ENCODE peak calls at places on chromosomes 6 and 20, in six cellular contexts. H, S, T, O, K and R are unnamed samples. For H3K4me1, the result is how much of the 10 kb centered on the place peaks cover.

GRCh38 chr6:43828711-43829110 is 58.7 kb downstream of the VEGFA start:
- DNase-seq in H (no peak), S (peak), O (no peak), T (no peak), K (peak), R (no peak)

GRCh38 chr6:41200901-41201783 is at the start of gene TREML2:
- DNase-seq in T (no peak), S (no peak), K (peak), O (no peak), H (no peak), R (no peak)

GRCh38 chr20:15942130-15942529 is 631.1 kb downstream of the KIF16B start:
- DNase-seq in H (no peak), S (no peak), T (no peak), K (no peak), O (no peak), R (no peak)

GRCh38 chr6:32627831-32628230 is 9.4 kb upstream of the HLA-DQA1 start:
- DNase-seq in O (peak), H (no peak), T (no peak), S (no peak), K (no peak), R (no peak)

GRCh38 chr20:25738198-25738597 is 41.5 kb upstream of the ZNF337 start:
- DNase-seq in S (no peak), O (no peak), T (no peak), K (no peak), H (no peak), R (no peak)

GRCh38 chr20:62131560-62132320 is 9.5 kb downstream of the LSM14B start:
- DNase-seq in H (no peak), S (no peak), O (no peak), T (no peak), K (no peak), R (no peak)

GRCh38 chr20:48864254-48864653 is 36.5 kb upstream of the PREX1 start:
- DNase-seq in H (no peak), T (no peak), O (no peak), S (no peak), K (peak), R (no peak)

GRCh38 chr20:50588034-50588736 is 78.0 kb downstream of the PTPN1 start:
- DNase-seq in H (peak), T (peak), O (no peak), S (peak), K (peak), R (no peak)

GRCh38 chr6:16634855-16635254 is 126.4 kb downstream of the ATXN1 start:
- DNase-seq in T (no peak), H (no peak), O (no peak), S (no peak), K (no peak), R (no peak)

GRCh38 chr20:57851025-57851682 is 141.3 kb upstream of the PMEPA1 start:
- DNase-seq in T (no peak), H (no peak), K (no peak), O (no peak), S (no peak), R (no peak)

GRCh38 chr20:38226553-38226952 is 34.0 kb downstream of the KIAA1755 start:
- DNase-seq in O (no peak), K (no peak), T (no peak), S (no peak), H (no peak), R (no peak)

GRCh38 chr6:56026461-56027180 is 151.2 kb upstream of the BMP5 start:
- DNase-seq in K (no peak), S (no peak), T (no peak), H (no peak), O (no peak), R (no peak)

GRCh38 chr6:111566222-111566717 is 39.4 kb downstream of the TRAF3IP2 start:
- DNase-seq in H (no peak), O (no peak), S (no peak), K (no peak), T (no peak), R (no peak)

GRCh38 chr6:16313732-16314131 is 75.3 kb downstream of the GMPR start:
- DNase-seq in K (no peak), S (no peak), H (no peak), O (no peak), T (no peak), R (no peak)

GRCh38 chr6:152094992-152095592 is 287.6 kb downstream of the ESR1 start:
- DNase-seq in O (no peak), K (peak), T (no peak), H (peak), S (peak), R (peak)

GRCh38 chr6:81896561-81896960 is 144.1 kb upstream of the TENT5A start:
- DNase-seq in O (no peak), H (no peak), K (no peak), S (no peak), T (no peak), R (no peak)

GRCh38 chr6:149480502-149481280 is 4.1 kb downstream of the ZC3H12D start:
- DNase-seq in O (no peak), K (no peak), T (no peak), H (no peak), S (no peak), R (no peak)

GRCh38 chr6:11217360-11218076 is 14.9 kb downstream of the NEDD9 start:
- DNase-seq in O (peak), K (no peak), H (peak), S (no peak), T (no peak), R (no peak)
- H3K4me1 ChIP-seq in O (under half), K (under half), H (half or more), S (under half), T (under half), R (under half)

GRCh38 chr6:18235524-18235923 is 28.8 kb downstream of the DEK start:
- DNase-seq in T (no peak), S (no peak), H (no peak), O (no peak), K (no peak), R (no peak)

GRCh38 chr6:18234564-18234963 is 29.8 kb downstream of the DEK start:
- DNase-seq in K (no peak), T (no peak), H (no peak), O (no peak), S (no peak), R (no peak)

GRCh38 chr6:18240230-18240629 is 24.1 kb downstream of the DEK start:
- DNase-seq in K (no peak), H (no peak), S (no peak), O (no peak), T (no peak), R (no peak)

GRCh38 chr6:18241208-18241836 is 23.0 kb downstream of the DEK start:
- DNase-seq in S (peak), K (no peak), O (no peak), H (peak), T (no peak), R (no peak)

GRCh38 chr6:18237167-18237566 is 27.2 kb downstream of the DEK start:
- DNase-seq in S (no peak), T (no peak), O (no peak), K (no peak), H (no peak), R (no peak)
- TF ChIP-seq SIN3A in S (no peak), T (no peak), O (no peak), K (no peak), H (no peak), R (no peak)

GRCh38 chr20:51980277-51980676 is 178.0 kb upstream of the SALL4 start:
- DNase-seq in S (no peak), H (no peak), K (no peak), O (no peak), T (no peak), R (no peak)

GRCh38 chr20:51985013-51985415 is 182.7 kb upstream of the SALL4 start:
- DNase-seq in K (no peak), T (peak), O (no peak), S (peak), H (peak), R (peak)

GRCh38 chr20:51987812-51988211 is 185.5 kb upstream of the SALL4 start:
- DNase-seq in H (no peak), K (no peak), S (no peak), O (no peak), T (no peak), R (no peak)

DNA sequence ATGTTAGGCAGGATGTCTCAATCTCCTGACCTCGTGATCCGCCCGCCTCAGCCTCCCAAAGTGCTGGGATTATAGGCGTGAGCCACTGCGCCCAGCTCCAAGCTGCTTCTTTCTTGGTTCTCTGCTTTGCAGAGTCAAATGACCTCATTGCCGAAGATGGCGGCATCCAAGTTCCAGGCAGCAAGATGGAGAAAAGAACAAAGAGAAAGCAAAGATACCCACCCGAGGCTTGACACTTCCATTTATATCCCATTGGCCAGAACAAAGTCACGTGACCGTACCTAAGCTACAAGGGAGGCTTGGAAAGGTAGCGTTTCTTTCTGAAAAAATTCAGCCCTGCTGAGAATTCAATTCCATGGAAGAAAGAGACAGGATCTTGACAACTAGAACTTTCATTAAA is 183.4 kb upstream of the SALL4 start:
- DNase-seq in T (no peak), O (no peak), K (no peak), S (no peak), H (no peak), R (no peak)
- TF ChIP-seq REST in T (no peak), O (no peak), K (no peak), S (no peak), H (no peak), R (no peak)

DNA sequence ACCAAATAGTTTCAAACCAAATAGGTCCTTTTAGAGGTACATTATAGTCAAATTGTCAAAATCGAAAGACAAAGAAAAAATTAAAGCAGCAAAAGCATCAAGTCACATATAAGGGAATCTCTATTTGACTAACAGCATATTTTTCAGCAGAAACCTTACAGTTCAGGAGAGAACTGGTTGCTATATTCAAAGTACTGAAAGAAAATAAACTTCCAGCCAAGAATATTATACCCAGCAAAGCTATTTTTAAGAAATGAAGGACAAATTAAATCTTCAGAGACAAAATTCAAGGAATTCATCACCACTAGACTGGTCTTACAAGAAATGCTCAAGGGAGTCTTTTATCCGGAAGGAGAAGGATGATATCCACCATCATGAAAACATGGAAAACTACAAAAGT is 16.0 kb downstream of the WDR27 start:
- DNase-seq in H (no peak), T (no peak), O (no peak), S (no peak), K (no peak), R (no peak)
- H3K4me1 ChIP-seq in H (under half), T (under half), O (under half), S (under half), K (under half), R (under half)

DNA sequence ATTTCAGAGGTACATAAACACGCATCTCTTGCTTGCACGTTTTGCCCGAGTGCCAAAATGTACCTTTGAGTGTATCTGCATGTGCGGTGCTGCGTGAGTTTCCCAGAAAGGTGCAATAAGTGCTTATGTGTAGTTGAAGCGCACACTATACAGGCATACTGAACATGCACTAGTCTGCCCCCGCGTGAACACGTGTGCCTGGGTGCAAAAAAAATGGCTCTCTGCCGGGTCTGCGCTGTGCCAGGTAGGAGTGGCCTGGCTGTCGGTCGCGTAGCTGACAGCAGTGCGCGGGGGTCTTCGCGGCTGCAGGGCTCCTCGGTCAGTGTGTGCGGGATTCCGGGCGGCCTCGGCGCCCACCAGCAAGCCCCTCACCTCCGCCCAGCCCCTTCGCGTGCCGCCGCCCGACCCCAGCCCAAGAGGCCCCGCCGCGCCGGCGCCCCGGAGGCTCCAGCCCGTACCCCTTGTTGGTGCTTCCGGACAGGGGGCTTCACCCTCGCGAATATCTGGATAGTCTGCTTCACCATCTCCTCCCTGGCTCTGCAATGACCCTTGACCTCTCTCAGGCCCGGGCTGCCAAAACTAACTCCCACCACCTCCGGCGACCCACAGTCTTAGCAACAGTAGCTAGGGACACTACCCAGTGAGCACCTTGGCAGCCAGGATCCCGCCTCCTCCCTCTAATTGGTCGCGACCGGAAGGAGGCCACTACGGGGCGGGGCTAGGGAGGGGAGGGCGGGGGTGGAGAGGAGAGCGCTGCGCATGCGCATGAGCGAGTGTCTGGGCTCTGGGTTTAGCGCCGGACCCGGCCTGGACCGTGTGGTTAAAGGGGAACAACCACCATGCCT is at the start of gene KIF6:
- DNase-seq in S (no peak), O (peak), H (peak), T (peak), K (peak), R (no peak)
- TF ChIP-seq SIN3A in S (no peak), O (peak), H (peak), T (no peak), K (no peak), R (no peak)